ENCODE peak calls at places on chromosomes 11 and 22, in eight cellular contexts. One of them, this sample, is unnamed.

GRCh38 chr11:34308821-34309585 is 48.8 kb downstream of the ABTB2 start:
- DNase-seq in K562: no peak
- DNase-seq in OCI-LY7: no peak
- DNase-seq in kidney: no peak
- DNase-seq in SJSA1: no peak
- DNase-seq in H7: no peak
- DNase-seq in prostate gland: no peak
- DNase-seq in epithelial cell of esophagus: no peak
- DNase-seq in this sample: no peak

GRCh38 chr11:119684361-119685072 is 44.5 kb downstream of the NECTIN1 start:
- DNase-seq in K562: peak; percentile 16
- DNase-seq in OCI-LY7: no peak
- DNase-seq in kidney: no peak
- DNase-seq in SJSA1: peak; percentile 73
- DNase-seq in H7: no peak
- DNase-seq in prostate gland: peak; percentile 70
- DNase-seq in epithelial cell of esophagus: peak; percentile 90
- DNase-seq in this sample: no peak

GRCh38 chr11:130314184-130314748 is 451 bp downstream of the ZBTB44 start:
- DNase-seq in K562: peak; percentile 79
- DNase-seq in OCI-LY7: peak; percentile 75
- DNase-seq in kidney: peak; percentile 91
- DNase-seq in SJSA1: peak; percentile 37
- DNase-seq in H7: peak; percentile 92
- DNase-seq in prostate gland: peak; percentile 61
- DNase-seq in epithelial cell of esophagus: peak; percentile 68
- DNase-seq in this sample: no peak

GRCh38 chr22:46143491-46144147 is 6.7 kb upstream of the PPARA start:
- DNase-seq in K562: no peak
- DNase-seq in OCI-LY7: no peak
- DNase-seq in kidney: peak; percentile 53
- DNase-seq in SJSA1: no peak
- DNase-seq in H7: no peak
- DNase-seq in prostate gland: peak; percentile 33
- DNase-seq in epithelial cell of esophagus: no peak
- DNase-seq in this sample: no peak

GRCh38 chr11:96095884-96096301 is 172.0 kb upstream of the MTMR2 start:
- DNase-seq in K562: no peak
- DNase-seq in OCI-LY7: no peak
- DNase-seq in kidney: no peak
- DNase-seq in SJSA1: no peak
- DNase-seq in H7: no peak
- DNase-seq in prostate gland: peak; percentile 74
- DNase-seq in epithelial cell of esophagus: peak; percentile 89
- DNase-seq in this sample: no peak

GRCh38 chr22:24514241-24515024 is 19.3 kb downstream of the UPB1 start:
- DNase-seq in K562: no peak
- DNase-seq in OCI-LY7: no peak
- DNase-seq in kidney: peak; percentile 46
- DNase-seq in SJSA1: no peak
- DNase-seq in H7: no peak
- DNase-seq in prostate gland: no peak
- DNase-seq in epithelial cell of esophagus: no peak
- DNase-seq in this sample: no peak

GRCh38 chr11:109320595-109320994 is 101.4 kb upstream of the C11orf87 start:
- DNase-seq in K562: no peak
- DNase-seq in OCI-LY7: no peak
- DNase-seq in kidney: no peak
- DNase-seq in SJSA1: no peak
- DNase-seq in H7: no peak
- DNase-seq in prostate gland: no peak
- DNase-seq in epithelial cell of esophagus: peak; percentile 83
- DNase-seq in this sample: no peak

GRCh38 chr11:127018683-127019279 is 18.2 kb upstream of the KIRREL3 start:
- DNase-seq in K562: no peak
- DNase-seq in OCI-LY7: no peak
- DNase-seq in kidney: no peak
- DNase-seq in SJSA1: no peak
- DNase-seq in H7: no peak
- DNase-seq in prostate gland: no peak
- DNase-seq in epithelial cell of esophagus: peak; percentile 2
- DNase-seq in this sample: no peak

GRCh38 chr22:29744902-29745301 is 21.9 kb downstream of the ZMAT5 start:
- DNase-seq in K562: no peak
- DNase-seq in OCI-LY7: no peak
- DNase-seq in kidney: no peak
- DNase-seq in SJSA1: no peak
- DNase-seq in H7: no peak
- DNase-seq in prostate gland: peak; percentile 89
- DNase-seq in epithelial cell of esophagus: peak; percentile 99
- DNase-seq in this sample: no peak

GRCh38 chr11:114586797-114587196 is 8.8 kb downstream of the NXPE4 start:
- DNase-seq in K562: peak; percentile 18
- DNase-seq in OCI-LY7: peak; percentile 1
- DNase-seq in kidney: no peak
- DNase-seq in SJSA1: no peak
- DNase-seq in H7: no peak
- DNase-seq in prostate gland: no peak
- DNase-seq in epithelial cell of esophagus: no peak
- DNase-seq in this sample: no peak

GRCh38 chr22:44646668-44647067 is 55.3 kb upstream of the PRR5 start:
- DNase-seq in K562: no peak
- DNase-seq in OCI-LY7: no peak
- DNase-seq in kidney: peak; percentile 24
- DNase-seq in SJSA1: no peak
- DNase-seq in H7: peak; percentile 70
- DNase-seq in prostate gland: no peak
- DNase-seq in epithelial cell of esophagus: no peak
- DNase-seq in this sample: no peak

GRCh38 chr22:46053563-46054090 is 76.7 kb upstream of the WNT7B start:
- DNase-seq in K562: no peak
- DNase-seq in OCI-LY7: peak; percentile 56
- DNase-seq in kidney: peak; percentile 94
- DNase-seq in SJSA1: peak; percentile 71
- DNase-seq in H7: peak; percentile 65
- DNase-seq in prostate gland: peak; percentile 87
- DNase-seq in epithelial cell of esophagus: peak; percentile 79
- DNase-seq in this sample: no peak

GRCh38 chr11:1834132-1834610 is 619 bp upstream of the SYT8 start:
- DNase-seq in K562: no peak
- DNase-seq in OCI-LY7: no peak
- DNase-seq in kidney: peak; percentile 96
- DNase-seq in SJSA1: no peak
- DNase-seq in H7: no peak
- DNase-seq in prostate gland: peak; percentile 89
- DNase-seq in epithelial cell of esophagus: peak; percentile 98
- DNase-seq in this sample: no peak

GRCh38 chr11:34890812-34891211 is 25.4 kb downstream of the APIP start:
- DNase-seq in K562: peak; percentile 53
- DNase-seq in OCI-LY7: peak; percentile 29
- DNase-seq in kidney: no peak
- DNase-seq in SJSA1: no peak
- DNase-seq in H7: peak; percentile 19
- DNase-seq in prostate gland: no peak
- DNase-seq in epithelial cell of esophagus: peak; percentile 62
- DNase-seq in this sample: no peak

GRCh38 chr11:71251159-71251721 is 1.1 kb downstream of the SHANK2 start:
- DNase-seq in K562: no peak
- DNase-seq in OCI-LY7: no peak
- DNase-seq in kidney: peak; percentile 85
- DNase-seq in SJSA1: no peak
- DNase-seq in H7: peak; percentile 78
- DNase-seq in prostate gland: peak; percentile 43
- DNase-seq in epithelial cell of esophagus: peak; percentile 37
- DNase-seq in this sample: no peak

GRCh38 chr11:72260574-72260973 is 16.6 kb upstream of the PHOX2A start:
- DNase-seq in K562: no peak
- DNase-seq in OCI-LY7: no peak
- DNase-seq in kidney: no peak
- DNase-seq in SJSA1: no peak
- DNase-seq in H7: no peak
- DNase-seq in prostate gland: no peak
- DNase-seq in epithelial cell of esophagus: no peak
- DNase-seq in this sample: no peak
- H3K4me3 ChIP-seq in K562: no peak overlapping the region
- H3K4me3 ChIP-seq in OCI-LY7: no peak overlapping the region
- H3K4me3 ChIP-seq in kidney: no peak overlapping the region
- H3K4me3 ChIP-seq in SJSA1: no peak overlapping the region
- H3K4me3 ChIP-seq in H7: no peak overlapping the region
- H3K4me3 ChIP-seq in prostate gland: no peak overlapping the region
- H3K4me3 ChIP-seq in epithelial cell of esophagus: no peak overlapping the region
- H3K4me3 ChIP-seq in this sample: no peak overlapping the region

DNA sequence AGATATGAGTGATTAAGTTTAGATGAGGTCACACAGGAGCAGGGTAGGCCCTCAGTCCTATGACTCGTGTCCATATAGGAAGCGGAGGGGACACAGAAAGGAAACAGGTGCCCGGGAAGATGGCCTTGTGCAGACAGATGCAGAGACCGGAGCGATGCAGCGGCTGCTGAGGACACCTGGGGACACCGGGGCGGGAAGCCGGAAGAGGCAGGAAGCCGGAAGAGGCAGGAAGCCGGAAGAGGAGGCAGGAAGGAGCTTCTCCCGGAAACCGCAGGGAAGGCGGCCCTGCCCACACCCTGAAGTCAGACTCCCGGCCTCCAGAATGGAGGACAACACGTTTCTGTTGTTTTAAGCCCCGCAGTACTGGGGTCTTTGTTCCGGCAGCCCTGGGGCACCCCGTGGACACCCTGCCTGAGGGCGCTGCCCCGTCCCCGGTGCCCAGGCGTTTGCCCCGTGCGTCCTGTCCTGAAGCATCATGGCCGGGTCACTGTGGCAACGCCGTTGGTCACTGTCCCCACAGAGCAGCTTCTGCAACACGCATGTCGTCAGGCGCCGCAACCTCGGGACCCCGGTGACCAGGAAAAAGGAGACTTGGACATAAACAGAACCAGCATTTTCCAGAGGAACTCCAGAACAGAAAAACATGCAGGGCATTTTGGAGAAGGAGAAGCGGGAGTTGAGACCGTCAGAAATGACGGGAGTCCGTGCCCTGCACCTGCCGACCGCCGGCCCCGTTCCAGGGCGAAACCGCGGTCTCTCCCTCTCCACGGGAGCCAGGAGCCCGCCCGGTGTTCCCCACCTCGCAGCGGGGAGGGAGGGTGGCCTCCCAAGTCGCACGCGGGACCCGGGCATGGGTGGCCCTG is 103.4 kb downstream of the BRD1 start:
- DNase-seq in K562: peak; percentile 21
- DNase-seq in OCI-LY7: peak; percentile 38
- DNase-seq in kidney: no peak
- DNase-seq in SJSA1: peak; percentile 35
- DNase-seq in H7: peak; percentile 67
- DNase-seq in prostate gland: no peak
- DNase-seq in epithelial cell of esophagus: no peak
- DNase-seq in this sample: no peak
- H3K4me3 ChIP-seq in K562: no peak overlapping the region
- H3K4me3 ChIP-seq in OCI-LY7: peak overlapping the region; percentile 57
- H3K4me3 ChIP-seq in kidney: no peak overlapping the region
- H3K4me3 ChIP-seq in SJSA1: no peak overlapping the region
- H3K4me3 ChIP-seq in H7: no peak overlapping the region
- H3K4me3 ChIP-seq in prostate gland: peak overlapping the region; percentile 7
- H3K4me3 ChIP-seq in epithelial cell of esophagus: no peak overlapping the region
- H3K4me3 ChIP-seq in this sample: no peak overlapping the region

GRCh38 chr11:57230316-57230715 is 6.7 kb downstream of the APLNR start:
- DNase-seq in K562: no peak
- DNase-seq in OCI-LY7: no peak
- DNase-seq in kidney: no peak
- DNase-seq in SJSA1: no peak
- DNase-seq in H7: no peak
- DNase-seq in prostate gland: no peak
- DNase-seq in epithelial cell of esophagus: no peak
- DNase-seq in this sample: no peak

GRCh38 chr11:57235761-57236703 is 1.0 kb downstream of the APLNR start:
- DNase-seq in K562: no peak
- DNase-seq in OCI-LY7: no peak
- DNase-seq in kidney: no peak
- DNase-seq in SJSA1: no peak
- DNase-seq in H7: no peak
- DNase-seq in prostate gland: no peak
- DNase-seq in epithelial cell of esophagus: no peak
- DNase-seq in this sample: no peak

GRCh38 chr11:57231539-57232253 is 5.4 kb downstream of the APLNR start:
- DNase-seq in K562: no peak
- DNase-seq in OCI-LY7: no peak
- DNase-seq in kidney: no peak
- DNase-seq in SJSA1: no peak
- DNase-seq in H7: no peak
- DNase-seq in prostate gland: no peak
- DNase-seq in epithelial cell of esophagus: no peak
- DNase-seq in this sample: no peak

GRCh38 chr11:57230797-57231538 is 6.1 kb downstream of the APLNR start:
- DNase-seq in K562: no peak
- DNase-seq in OCI-LY7: no peak
- DNase-seq in kidney: no peak
- DNase-seq in SJSA1: no peak
- DNase-seq in H7: no peak
- DNase-seq in prostate gland: no peak
- DNase-seq in epithelial cell of esophagus: no peak
- DNase-seq in this sample: no peak

DNA sequence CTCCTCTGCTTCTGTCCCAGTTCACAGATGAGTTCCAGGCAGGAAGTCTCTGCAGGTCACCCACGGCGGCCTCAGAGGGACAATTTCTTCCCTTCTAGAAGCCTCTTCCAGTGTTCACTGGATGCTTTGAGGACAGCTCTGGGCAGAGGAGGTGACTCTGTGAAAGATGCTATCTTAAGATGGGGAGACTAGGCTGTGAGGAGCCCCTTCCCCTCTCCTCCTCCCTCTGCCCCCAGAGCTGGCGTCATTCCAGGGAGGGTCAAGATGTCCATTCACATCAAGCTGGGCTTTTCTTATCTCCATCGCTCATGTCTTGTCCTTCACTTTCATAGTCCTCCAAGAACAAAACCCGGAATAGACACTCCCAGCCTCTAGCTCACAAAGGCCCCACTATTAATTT is 3.3 kb downstream of the APLNR start:
- DNase-seq in K562: no peak
- DNase-seq in OCI-LY7: no peak
- DNase-seq in kidney: no peak
- DNase-seq in SJSA1: no peak
- DNase-seq in H7: no peak
- DNase-seq in prostate gland: no peak
- DNase-seq in epithelial cell of esophagus: no peak
- DNase-seq in this sample: no peak
- H3K4me3 ChIP-seq in K562: no peak overlapping the region
- H3K4me3 ChIP-seq in OCI-LY7: no peak overlapping the region
- H3K4me3 ChIP-seq in kidney: no peak overlapping the region
- H3K4me3 ChIP-seq in SJSA1: no peak overlapping the region
- H3K4me3 ChIP-seq in H7: no peak overlapping the region
- H3K4me3 ChIP-seq in prostate gland: no peak overlapping the region
- H3K4me3 ChIP-seq in epithelial cell of esophagus: no peak overlapping the region
- H3K4me3 ChIP-seq in this sample: no peak overlapping the region

DNA sequence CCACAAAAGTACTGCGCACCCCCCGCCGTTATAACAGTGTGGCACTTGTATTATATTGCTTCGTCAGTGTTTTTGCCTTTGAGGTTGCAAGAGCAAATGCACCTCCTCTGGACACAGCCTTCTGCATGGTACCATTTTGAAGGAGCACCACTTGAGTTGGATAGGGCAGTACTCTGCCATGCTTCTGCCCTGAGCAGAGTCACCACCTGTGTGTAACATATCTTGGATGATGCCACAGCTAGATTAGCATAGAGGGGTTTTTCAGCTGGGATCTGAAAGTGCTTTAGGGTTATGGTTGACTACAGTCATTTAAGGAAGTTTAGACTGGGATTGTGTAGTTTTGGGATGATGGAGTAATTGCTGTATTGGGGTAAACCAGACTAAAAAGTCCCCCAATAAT is 78.8 kb downstream of the PPP6R3 start:
- DNase-seq in K562: no peak
- DNase-seq in OCI-LY7: no peak
- DNase-seq in kidney: no peak
- DNase-seq in SJSA1: no peak
- DNase-seq in H7: no peak
- DNase-seq in prostate gland: no peak
- DNase-seq in epithelial cell of esophagus: no peak
- DNase-seq in this sample: no peak
- H3K4me3 ChIP-seq in K562: no peak overlapping the region
- H3K4me3 ChIP-seq in OCI-LY7: no peak overlapping the region
- H3K4me3 ChIP-seq in kidney: no peak overlapping the region
- H3K4me3 ChIP-seq in SJSA1: no peak overlapping the region
- H3K4me3 ChIP-seq in H7: no peak overlapping the region
- H3K4me3 ChIP-seq in prostate gland: no peak overlapping the region
- H3K4me3 ChIP-seq in epithelial cell of esophagus: no peak overlapping the region
- H3K4me3 ChIP-seq in this sample: no peak overlapping the region

This sample was measured in BJ.